ENCODE peak calls at places on chromosomes 4 and X, in ten cellular contexts. S is epithelial cell of prostate; C is nephron progenitor cell; Y is fibroblast of pulmonary artery; G is neuronal stem cell; B is kidney epithelial cell; I is colonic mucosa; L is mesenteric fat pad; J is activated CD4-positive, alpha-beta T cell treated with anti-CD3 and anti-CD28 coated beads, Interleukin-2, amount 50 U/mL, for 1 hour; W is CD4-positive, CD25-positive, alpha-beta regulatory T cell. O is an unnamed sample.

GRCh38 chr4:133156096-133156495 is 7.0 kb downstream of the PCDH10 start:
- DNase-seq in S (no peak), C (no peak), Y (no peak), G (no peak), B (no peak), I (no peak), L (no peak), J (no peak), W (no peak), O (no peak)

GRCh38 chr4:76208005-76208765 is 5.4 kb downstream of the SCARB2 start:
- DNase-seq in S (peak), C (no peak), Y (peak), G (no peak), B (no peak), I (peak), L (no peak), J (no peak), W (no peak), O (no peak)

GRCh38 chr4:174023641-174024040 is 259.8 kb downstream of the FBXO8 start:
- DNase-seq in S (no peak), C (no peak), Y (peak), G (no peak), B (no peak), I (no peak), L (no peak), J (no peak), W (no peak), O (no peak)

GRCh38 chrX:30301977-30302376 is 7.2 kb downstream of the NR0B1 start:
- DNase-seq in S (no peak), C (peak), Y (peak), G (peak), B (no peak), I (no peak), L (no peak), J (no peak), W (no peak), O (no peak)

GRCh38 chr4:41933997-41934812 is 1.0 kb upstream of the TMEM33 start:
- DNase-seq in S (no peak), C (no peak), Y (no peak), G (no peak), B (no peak), I (no peak), L (no peak), J (no peak), W (no peak), O (no peak)

GRCh38 chr4:40769266-40769665 is 19.5 kb downstream of the NSUN7 start:
- DNase-seq in S (no peak), C (no peak), Y (no peak), G (no peak), B (no peak), I (no peak), L (no peak), J (no peak), W (no peak), O (no peak)

GRCh38 chr4:37540486-37540885 is 145.7 kb downstream of the RELL1 start:
- DNase-seq in S (no peak), C (no peak), Y (peak), G (peak), B (no peak), I (no peak), L (no peak), J (no peak), W (no peak), O (no peak)

GRCh38 chr4:189659302-189659701 is 281.4 kb upstream of the FRG1 start:
- DNase-seq in S (no peak), C (no peak), Y (no peak), G (no peak), B (no peak), I (no peak), L (no peak), J (no peak), W (no peak), O (no peak)

GRCh38 chr4:183139058-183139740 is 40.1 kb downstream of the WWC2 start:
- DNase-seq in S (no peak), C (no peak), Y (peak), G (no peak), B (no peak), I (no peak), L (no peak), J (no peak), W (no peak), O (no peak)

GRCh38 chrX:34956915-34957314 is 14.3 kb downstream of the FAM47B start:
- DNase-seq in S (no peak), C (no peak), Y (peak), G (no peak), B (peak), I (no peak), L (no peak), J (no peak), W (no peak), O (no peak)

GRCh38 chr4:76194325-76194724 is 19.3 kb downstream of the SCARB2 start:
- DNase-seq in S (peak), C (no peak), Y (peak), G (no peak), B (no peak), I (no peak), L (no peak), J (no peak), W (no peak), O (no peak)

GRCh38 chr4:163384926-163385325 is 41.2 kb downstream of the NPY5R start:
- DNase-seq in S (no peak), C (no peak), Y (no peak), G (no peak), B (no peak), I (no peak), L (no peak), J (no peak), W (no peak), O (no peak)

O was measured in memory B cell.